ENCODE peak calls at places on chromosomes 5 and 9, in five cellular contexts. One of them, this sample, is unnamed.

GRCh38 chr5:16179936-16180788 is 571 bp upstream of the MARCHF11 start:
- DNase-seq in adrenal gland: no peak
- DNase-seq in ovary: no peak
- DNase-seq in transverse colon: no peak
- DNase-seq in heart left ventricle: no peak
- DNase-seq in this sample: no peak

GRCh38 chr5:172502969-172503368 is 48.6 kb upstream of the SH3PXD2B start:
- DNase-seq in transverse colon: no peak
- DNase-seq in adrenal gland: no peak
- DNase-seq in heart left ventricle: no peak
- DNase-seq in ovary: peak
- DNase-seq in this sample: peak

GRCh38 chr5:138911441-138911840 is 36.3 kb upstream of the LRRTM2 start:
- DNase-seq in ovary: no peak
- DNase-seq in adrenal gland: no peak
- DNase-seq in transverse colon: no peak
- DNase-seq in heart left ventricle: no peak
- DNase-seq in this sample: no peak

GRCh38 chr5:135271533-135272310 is 127.3 kb downstream of the MACROH2A1 start:
- DNase-seq in transverse colon: no peak
- DNase-seq in ovary: no peak
- DNase-seq in heart left ventricle: no peak
- DNase-seq in adrenal gland: no peak
- DNase-seq in this sample: no peak

GRCh38 chr9:82438581-82438980 is 450.0 kb downstream of the SPATA31D1 start:
- DNase-seq in ovary: no peak
- DNase-seq in transverse colon: no peak
- DNase-seq in heart left ventricle: no peak
- DNase-seq in adrenal gland: no peak
- DNase-seq in this sample: no peak

GRCh38 chr9:108565651-108566378 is 290.0 kb downstream of the ACTL7B start:
- DNase-seq in heart left ventricle: no peak
- DNase-seq in ovary: peak
- DNase-seq in transverse colon: peak
- DNase-seq in adrenal gland: peak
- DNase-seq in this sample: peak

GRCh38 chr5:141960449-141961323 is 2.7 kb upstream of the PCDH12 start:
- DNase-seq in ovary: peak
- DNase-seq in heart left ventricle: peak
- DNase-seq in adrenal gland: peak
- DNase-seq in transverse colon: peak
- DNase-seq in this sample: peak

GRCh38 chr5:66896207-66896606 is 300.0 kb downstream of the MAST4 start:
- DNase-seq in ovary: no peak
- DNase-seq in adrenal gland: no peak
- DNase-seq in transverse colon: no peak
- DNase-seq in heart left ventricle: no peak
- DNase-seq in this sample: no peak

GRCh38 chr9:117034862-117035261 is 347.8 kb downstream of the TRIM32 start:
- DNase-seq in transverse colon: no peak
- DNase-seq in heart left ventricle: no peak
- DNase-seq in adrenal gland: no peak
- DNase-seq in ovary: no peak
- DNase-seq in this sample: no peak

GRCh38 chr9:76143834-76144233 is 250.4 kb downstream of the RFK start:
- DNase-seq in ovary: no peak
- DNase-seq in transverse colon: no peak
- DNase-seq in adrenal gland: no peak
- DNase-seq in heart left ventricle: no peak
- DNase-seq in this sample: no peak

GRCh38 chr5:121675932-121676331 is 175.8 kb upstream of the FTMT start:
- DNase-seq in transverse colon: no peak
- DNase-seq in adrenal gland: no peak
- DNase-seq in heart left ventricle: no peak
- DNase-seq in ovary: no peak
- DNase-seq in this sample: no peak

GRCh38 chr5:170748986-170749385 is 34.5 kb upstream of the GABRP start:
- DNase-seq in ovary: no peak
- DNase-seq in adrenal gland: no peak
- DNase-seq in transverse colon: no peak
- DNase-seq in heart left ventricle: no peak
- DNase-seq in this sample: no peak

GRCh38 chr5:131622633-131623032 is 12.4 kb downstream of the RAPGEF6 start:
- DNase-seq in ovary: no peak
- DNase-seq in transverse colon: no peak
- DNase-seq in adrenal gland: no peak
- DNase-seq in heart left ventricle: no peak
- DNase-seq in this sample: no peak

GRCh38 chr5:19862711-19863110 is 125.3 kb downstream of the CDH18 start:
- DNase-seq in adrenal gland: no peak
- DNase-seq in heart left ventricle: no peak
- DNase-seq in transverse colon: no peak
- DNase-seq in ovary: no peak
- DNase-seq in this sample: no peak

GRCh38 chr5:68248896-68249295 is 33.3 kb downstream of the PIK3R1 start:
- DNase-seq in adrenal gland: no peak
- DNase-seq in transverse colon: no peak
- DNase-seq in heart left ventricle: no peak
- DNase-seq in ovary: no peak
- DNase-seq in this sample: no peak

GRCh38 chr9:7976167-7976755 is 176.7 kb upstream of the DMAC1 start:
- DNase-seq in ovary: no peak
- DNase-seq in transverse colon: peak
- DNase-seq in adrenal gland: no peak
- DNase-seq in heart left ventricle: no peak
- DNase-seq in this sample: no peak
- TF ChIP-seq POLR2A in ovary: no peak
- TF ChIP-seq POLR2A in transverse colon: peak
- TF ChIP-seq POLR2A in adrenal gland: no peak
- TF ChIP-seq POLR2A in heart left ventricle: no peak
- TF ChIP-seq POLR2A in this sample: no peak

GRCh38 chr9:89412951-89413350 is 85.0 kb downstream of the SEMA4D start:
- DNase-seq in adrenal gland: no peak
- DNase-seq in transverse colon: no peak
- DNase-seq in heart left ventricle: no peak
- DNase-seq in ovary: no peak
- DNase-seq in this sample: no peak
- H3K4me3 ChIP-seq in adrenal gland: no peak
- H3K4me3 ChIP-seq in transverse colon: no peak
- H3K4me3 ChIP-seq in heart left ventricle: no peak
- H3K4me3 ChIP-seq in ovary: no peak
- H3K4me3 ChIP-seq in this sample: no peak

DNA sequence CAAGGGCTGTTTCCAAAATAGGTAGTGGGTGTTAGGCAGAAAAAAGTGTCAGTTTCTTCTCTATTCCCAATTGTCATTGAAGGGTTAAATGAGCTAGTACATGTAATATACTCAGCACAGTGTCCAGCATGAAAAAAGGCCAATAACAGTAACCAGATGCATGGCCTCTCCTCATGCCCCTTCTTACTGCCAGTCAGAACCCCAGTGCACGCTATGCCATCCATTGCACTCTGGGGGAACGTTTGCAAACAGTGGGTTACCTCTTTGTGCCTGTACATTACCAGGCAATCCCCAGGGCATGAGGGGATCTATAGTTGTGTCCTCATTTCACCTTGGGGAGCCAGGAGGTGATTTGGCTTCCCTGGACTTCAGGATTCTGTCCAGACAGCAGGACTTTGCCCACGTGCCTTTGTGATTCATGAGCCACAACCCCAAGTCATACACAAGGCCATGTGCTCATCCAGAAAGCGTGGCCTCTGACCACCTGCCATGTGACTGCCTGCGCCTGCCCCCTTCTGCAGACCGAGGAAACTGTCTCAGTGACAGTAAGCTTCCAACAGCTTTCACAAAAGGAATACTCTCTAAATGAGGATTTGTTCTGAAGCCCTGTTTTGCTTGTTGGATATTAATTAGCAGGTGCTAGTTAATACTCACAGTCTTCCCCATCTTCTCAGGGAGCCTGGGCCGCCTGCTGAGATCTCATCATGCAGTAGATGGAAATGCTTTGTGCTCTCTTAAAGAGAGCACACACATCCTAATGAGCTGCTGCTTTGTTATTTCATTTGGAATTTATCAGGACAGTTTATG is 36.8 kb upstream of the ANGPTL2 start:
- DNase-seq in heart left ventricle: no peak
- DNase-seq in transverse colon: peak
- DNase-seq in ovary: peak
- DNase-seq in adrenal gland: peak
- DNase-seq in this sample: peak
- TF ChIP-seq CTCF in heart left ventricle: no peak
- TF ChIP-seq CTCF in transverse colon: no peak
- TF ChIP-seq CTCF in ovary: no peak
- TF ChIP-seq CTCF in adrenal gland: peak
- TF ChIP-seq CTCF in this sample: no peak

DNA sequence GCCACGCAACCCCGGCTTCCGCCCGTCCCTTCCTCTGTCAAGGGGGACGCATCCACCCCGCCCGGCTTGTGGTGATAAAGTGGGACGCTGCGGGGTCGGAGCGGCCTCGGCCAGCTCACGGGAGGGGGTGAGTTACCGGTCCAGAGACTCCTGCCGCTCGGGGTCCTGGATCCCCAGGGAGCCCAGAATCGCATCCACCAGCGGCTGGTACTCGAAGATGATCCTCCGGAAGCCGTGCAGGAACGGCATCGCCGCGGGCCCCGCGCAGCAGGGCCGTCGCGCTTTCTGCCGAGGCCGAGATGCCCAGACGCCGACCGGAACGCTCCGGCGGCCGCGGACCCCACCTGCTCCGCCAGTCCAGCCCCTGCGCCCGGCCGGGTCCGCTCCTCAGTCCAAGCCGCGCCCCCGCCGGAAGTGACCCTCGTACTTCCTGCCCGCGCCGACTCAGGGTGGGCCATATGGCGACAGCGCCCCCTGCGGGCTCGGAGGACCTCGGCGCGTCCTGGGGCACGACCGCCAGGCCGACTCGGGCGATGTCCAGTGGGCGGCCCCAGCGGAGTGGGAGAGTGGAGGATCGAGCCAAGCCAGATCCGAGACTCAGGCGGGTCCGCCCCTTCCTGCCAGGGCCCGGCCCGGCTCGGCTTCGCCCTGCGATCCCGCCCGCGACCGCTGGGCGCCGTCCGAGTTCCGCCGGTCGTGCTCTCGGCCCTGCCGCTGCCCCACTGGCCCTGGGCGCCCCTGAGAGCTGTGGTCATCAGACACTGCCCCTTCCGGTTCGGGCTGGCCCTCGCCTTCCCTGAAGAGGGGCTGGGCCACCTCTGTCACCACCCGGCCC is at the start of gene ASB6:
- DNase-seq in transverse colon: peak
- DNase-seq in heart left ventricle: peak
- DNase-seq in ovary: peak
- DNase-seq in adrenal gland: peak
- DNase-seq in this sample: peak
- TF ChIP-seq POLR2A in transverse colon: peak
- TF ChIP-seq POLR2A in heart left ventricle: no peak
- TF ChIP-seq POLR2A in ovary: peak
- TF ChIP-seq POLR2A in adrenal gland: peak
- TF ChIP-seq POLR2A in this sample: no peak

GRCh38 chr9:109893222-109893621 is 113.2 kb downstream of the PALM2AKAP2 start:
- DNase-seq in ovary: no peak
- DNase-seq in adrenal gland: no peak
- DNase-seq in transverse colon: no peak
- DNase-seq in heart left ventricle: no peak
- DNase-seq in this sample: no peak

GRCh38 chr9:109894921-109895758 is 115.1 kb downstream of the PALM2AKAP2 start:
- DNase-seq in heart left ventricle: no peak
- DNase-seq in adrenal gland: peak
- DNase-seq in ovary: no peak
- DNase-seq in transverse colon: no peak
- DNase-seq in this sample: no peak

GRCh38 chr9:109889456-109889855 is 109.5 kb downstream of the PALM2AKAP2 start:
- DNase-seq in transverse colon: no peak
- DNase-seq in heart left ventricle: no peak
- DNase-seq in ovary: no peak
- DNase-seq in adrenal gland: no peak
- DNase-seq in this sample: no peak

DNA sequence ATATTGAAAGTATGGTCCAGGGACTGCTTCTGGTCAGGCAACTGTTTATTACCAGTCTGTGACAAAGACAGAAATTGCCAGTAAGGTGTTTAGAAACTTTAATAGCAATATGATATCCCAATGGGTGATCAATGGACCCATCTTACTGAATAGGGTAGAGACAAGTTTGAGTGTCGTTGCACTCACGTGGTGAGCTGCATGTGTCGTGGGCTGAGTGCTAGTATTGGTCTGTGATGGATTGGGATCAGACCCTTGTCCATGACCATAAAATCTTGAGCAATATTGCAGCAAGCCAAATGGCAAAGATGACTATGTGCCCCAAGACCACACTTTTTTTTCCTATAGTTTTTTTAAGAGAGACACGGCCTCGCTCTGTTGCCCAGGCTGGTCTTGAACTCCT is 114.4 kb downstream of the PALM2AKAP2 start:
- DNase-seq in heart left ventricle: no peak
- DNase-seq in transverse colon: no peak
- DNase-seq in ovary: no peak
- DNase-seq in adrenal gland: no peak
- DNase-seq in this sample: no peak
- H3K4me3 ChIP-seq in heart left ventricle: no peak
- H3K4me3 ChIP-seq in transverse colon: no peak
- H3K4me3 ChIP-seq in ovary: no peak
- H3K4me3 ChIP-seq in adrenal gland: no peak
- H3K4me3 ChIP-seq in this sample: no peak

DNA sequence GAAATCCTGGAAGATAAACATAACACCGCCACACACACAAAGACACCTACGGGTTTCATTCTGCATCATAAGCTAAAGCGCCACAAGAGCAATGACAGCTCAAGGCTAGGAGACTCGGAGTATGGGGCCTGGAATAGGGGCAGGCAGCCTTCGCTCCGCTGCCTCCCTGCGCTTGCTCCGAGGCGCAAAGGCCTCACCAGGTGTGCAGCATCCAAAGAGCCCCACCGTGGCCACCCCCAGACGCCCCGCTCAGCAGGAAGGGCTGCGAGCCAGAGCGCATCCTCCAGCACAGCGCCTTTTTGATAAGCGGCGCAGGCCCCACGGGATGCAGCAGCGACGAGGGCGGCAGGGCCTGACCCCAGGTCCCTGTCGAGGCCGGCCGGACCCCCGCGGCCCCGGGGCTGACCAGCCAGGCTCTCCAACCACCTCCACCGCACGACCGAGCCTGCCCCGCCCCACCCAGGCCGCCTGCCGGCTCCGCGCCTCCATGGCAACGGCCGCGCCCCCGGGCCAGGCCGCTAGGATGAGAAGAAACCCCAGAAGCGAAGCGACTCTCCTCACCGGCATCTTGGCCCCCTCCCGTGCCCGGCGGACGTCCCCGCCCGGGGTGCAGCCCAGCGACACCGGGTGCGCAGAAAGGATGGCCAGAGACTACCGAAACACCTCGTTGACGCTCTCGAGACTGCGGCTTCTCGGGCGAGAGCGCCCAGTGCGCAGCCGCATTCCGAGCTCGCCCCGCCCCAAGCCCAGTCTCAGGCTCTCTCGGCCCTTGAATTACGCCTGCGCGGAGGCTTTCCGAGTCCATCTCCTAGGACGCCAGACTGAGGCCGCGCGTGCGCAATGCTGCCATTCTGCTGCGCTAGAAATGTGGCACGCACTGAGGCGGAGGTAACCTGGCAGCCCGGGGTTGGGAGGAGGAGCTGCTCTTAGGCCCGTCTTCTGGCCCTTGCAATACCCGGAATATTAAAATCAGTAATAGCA is at the start of gene KIF3A:
- DNase-seq in adrenal gland: peak
- DNase-seq in transverse colon: peak
- DNase-seq in heart left ventricle: peak
- DNase-seq in ovary: peak
- DNase-seq in this sample: peak
- TF ChIP-seq CTCF in adrenal gland: no peak
- TF ChIP-seq CTCF in transverse colon: peak
- TF ChIP-seq CTCF in heart left ventricle: peak
- TF ChIP-seq CTCF in ovary: no peak
- TF ChIP-seq CTCF in this sample: no peak

This sample was measured in lower leg skin.